ENCODE peak calls at places on chromosome 10, in five cellular contexts. X is NT2/D1; K is naive thymus-derived CD4-positive, alpha-beta T cell; S is transverse colon; V is mesendoderm. W is an unnamed sample.

GRCh38 chr10:94938383-94938782 is at the start of gene CYP2C9:
- DNase-seq in X (no peak), K (no peak), S (no peak), V (no peak), W (peak; percentile 82)

GRCh38 chr10:123750901-123751300 is 84.7 kb downstream of the GPR26 start:
- DNase-seq in X (no peak), K (no peak), S (no peak), V (no peak), W (no peak)

GRCh38 chr10:10055656-10056445 is 961.8 kb upstream of the CELF2 start:
- DNase-seq in X (no peak), K (no peak), S (no peak), V (no peak), W (no peak)

GRCh38 chr10:28661035-28661434 is 16.3 kb upstream of the BAMBI start:
- DNase-seq in X (no peak), K (no peak), S (no peak), V (no peak), W (no peak)

GRCh38 chr10:54854389-54854788 is 53.4 kb upstream of the PCDH15 start:
- DNase-seq in X (no peak), K (no peak), S (no peak), V (peak; percentile 1), W (no peak)

GRCh38 chr10:35726850-35727249 is 84.8 kb upstream of the FZD8 start:
- DNase-seq in X (no peak), K (no peak), S (no peak), V (no peak), W (no peak)

GRCh38 chr10:25505466-25505865 is 330.7 kb downstream of the GPR158 start:
- DNase-seq in X (no peak), K (no peak), S (no peak), V (peak; percentile 60), W (no peak)

GRCh38 chr10:11551915-11552602 is 59.4 kb downstream of the USP6NL start:
- DNase-seq in X (no peak), K (no peak), S (no peak), V (peak; percentile 56), W (peak; percentile 26)

GRCh38 chr10:20817646-20818045 is 79.5 kb downstream of the NEBL start:
- DNase-seq in X (no peak), K (no peak), S (no peak), V (peak; percentile 12), W (no peak)

GRCh38 chr10:122879339-122880273 is at the start of gene FAM24B:
- DNase-seq in X (peak; percentile 68), K (peak; percentile 86), S (peak; percentile 95), V (peak; percentile 87), W (peak; percentile 99)

GRCh38 chr10:12430406-12430982 is 81.1 kb downstream of the CAMK1D start:
- DNase-seq in X (no peak), K (no peak), S (no peak), V (no peak), W (no peak)

GRCh38 chr10:49509904-49510303 is 29.0 kb downstream of the ERCC6 start:
- DNase-seq in X (no peak), K (no peak), S (no peak), V (no peak), W (no peak)

GRCh38 chr10:126062132-126063032 is 166.0 kb downstream of the FANK1 start:
- DNase-seq in X (no peak), K (no peak), S (peak; percentile 40), V (peak; percentile 22), W (peak; percentile 1)

GRCh38 chr10:552679-553078 is 136.8 kb downstream of the DIP2C start:
- DNase-seq in X (no peak), K (no peak), S (no peak), V (no peak), W (no peak)

GRCh38 chr10:97011397-97011796 is 174.4 kb downstream of the SLIT1 start:
- DNase-seq in X (no peak), K (no peak), S (no peak), V (no peak), W (no peak)

GRCh38 chr10:34121974-34122282 is 693.2 kb downstream of the PARD3 start:
- DNase-seq in X (no peak), K (peak; percentile 2), S (no peak), V (no peak), W (no peak)

GRCh38 chr10:70651661-70652060 is 20.6 kb upstream of the ADAMTS14 start:
- DNase-seq in X (no peak), K (peak; percentile 4), S (no peak), V (peak; percentile 62), W (no peak)

GRCh38 chr10:118259288-118259906 is 82.7 kb downstream of the FAM204A start:
- DNase-seq in X (peak; percentile 32), K (no peak), S (peak; percentile 47), V (peak; percentile 70), W (peak; percentile 19)

GRCh38 chr10:84428711-84429110 is 100.3 kb downstream of the CCSER2 start:
- DNase-seq in X (no peak), K (no peak), S (no peak), V (no peak), W (no peak)

GRCh38 chr10:121552746-121553145 is 45.5 kb downstream of the FGFR2 start:
- DNase-seq in X (no peak), K (no peak), S (no peak), V (no peak), W (no peak)

GRCh38 chr10:7319632-7320031 is 91.2 kb downstream of the SFMBT2 start:
- DNase-seq in X (no peak), K (no peak), S (no peak), V (no peak), W (no peak)

GRCh38 chr10:75740541-75740940 is 309.1 kb downstream of the LRMDA start:
- DNase-seq in X (no peak), K (no peak), S (no peak), V (no peak), W (no peak)

GRCh38 chr10:117240730-117241529 is at the start of gene SLC18A2:
- DNase-seq in X (no peak), K (no peak), S (no peak), V (no peak), W (no peak)

GRCh38 chr10:130218936-130219335 is 82.7 kb downstream of the GLRX3 start:
- DNase-seq in X (no peak), K (no peak), S (no peak), V (no peak), W (no peak)

GRCh38 chr10:24884316-24884715 is 68.1 kb downstream of the PRTFDC1 start:
- DNase-seq in X (no peak), K (no peak), S (no peak), V (no peak), W (no peak)

GRCh38 chr10:27884185-27884630 is 114.7 kb downstream of the ODAD2 start:
- DNase-seq in X (no peak), K (no peak), S (no peak), V (no peak), W (no peak)

GRCh38 chr10:50431791-50432190 is 180.5 kb upstream of the ASAH2 start:
- DNase-seq in X (no peak), K (no peak), S (no peak), V (no peak), W (no peak)

GRCh38 chr10:43396928-43397624 is 11.9 kb downstream of the HNRNPF start:
- DNase-seq in X (no peak), K (peak; percentile 68), S (peak; percentile 95), V (peak; percentile 97), W (peak; percentile 98)
- H3K4me1 ChIP-seq in X (peaks cover 3% of the 10 kb centered on the region), K (peaks cover 55% of the 10 kb centered on the region), S (peaks cover 56% of the 10 kb centered on the region), V (peaks cover 8% of the 10 kb centered on the region), W (peaks cover 31% of the 10 kb centered on the region)

GRCh38 chr10:127148066-127148932 is 48.1 kb downstream of the INSYN2A start:
- DNase-seq in X (no peak), K (no peak), S (no peak), V (peak; percentile 6), W (no peak)
- H3K4me1 ChIP-seq in X (no peaks in the 10 kb centered on the region), K (no peaks in the 10 kb centered on the region), S (no peaks in the 10 kb centered on the region), V (no peaks in the 10 kb centered on the region), W (no peaks in the 10 kb centered on the region)

GRCh38 chr10:79155301-79156081 is 86.7 kb downstream of the ZMIZ1 start:
- DNase-seq in X (no peak), K (no peak), S (no peak), V (peak; percentile 56), W (no peak)
- H3K4me1 ChIP-seq in X (peaks cover 53% of the 10 kb centered on the region), K (peaks cover 2% of the 10 kb centered on the region), S (peaks cover 62% of the 10 kb centered on the region), V (peaks cover 34% of the 10 kb centered on the region), W (peaks cover 5% of the 10 kb centered on the region)

DNA sequence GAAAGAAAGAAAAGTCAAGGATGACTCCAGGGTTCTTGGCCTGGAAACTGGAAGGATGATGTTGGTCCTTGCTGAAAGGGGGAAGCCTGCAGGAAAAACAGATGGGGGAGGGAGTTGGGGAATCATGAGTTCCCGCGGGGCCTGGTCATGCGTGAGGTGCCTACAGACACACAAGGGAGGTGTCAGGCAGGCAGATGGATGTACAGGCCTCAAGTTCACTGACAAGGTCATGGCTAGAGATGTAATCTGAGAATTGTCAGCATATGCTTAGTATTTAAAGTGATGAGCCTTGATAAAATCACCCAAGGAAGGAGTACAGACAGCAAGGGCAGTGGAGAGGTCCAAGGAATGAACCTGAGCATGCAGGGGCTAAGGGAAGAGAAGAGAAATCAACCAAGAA is 46.8 kb downstream of the DLG5 start:
- DNase-seq in X (no peak), K (no peak), S (no peak), V (no peak), W (no peak)
- H3K4me1 ChIP-seq in X (peaks cover 28% of the 10 kb centered on the region), K (no peaks in the 10 kb centered on the region), S (peaks cover 6% of the 10 kb centered on the region), V (peaks cover 36% of the 10 kb centered on the region), W (no peaks in the 10 kb centered on the region)

W was measured in small intestine.